ENCODE peak calls at places on chromosomes 5 and 9, in six cellular contexts. W is CD4-positive, CD25-positive, alpha-beta regulatory T cell; P is activated T-cell treated with anti-CD3 and anti-CD28 coated beads, Interleukin-2, amount 50 U/mL, for 4 hours; K is left cardiac atrium; S is nucleus accumbens; X is GM18507. G is an unnamed sample.

GRCh38 chr9:135952664-135953206 is 8.4 kb downstream of the UBAC1 start:
- DNase-seq in W (no peak), P (no peak), K (no peak), S (no peak), X (no peak), G (no peak)

GRCh38 chr5:93578813-93579560 is 2.0 kb downstream of the NR2F1-AS1 start:
- DNase-seq in W (no peak), P (no peak), K (peak), S (peak), X (no peak), G (no peak)

GRCh38 chr9:546797-547223 is 294.7 kb upstream of the DMRT1 start:
- DNase-seq in W (peak), P (no peak), K (no peak), S (no peak), X (no peak), G (no peak)

GRCh38 chr9:18666987-18667772 is 193.2 kb downstream of the ADAMTSL1 start:
- DNase-seq in W (no peak), P (no peak), K (no peak), S (no peak), X (no peak), G (no peak)

GRCh38 chr5:56269216-56269927 is 36.2 kb upstream of the ANKRD55 start:
- DNase-seq in W (peak), P (no peak), K (no peak), S (no peak), X (no peak), G (no peak)

GRCh38 chr9:13437898-13438297 is 158.4 kb upstream of the MPDZ start:
- DNase-seq in W (no peak), P (no peak), K (no peak), S (no peak), X (no peak), G (peak)

GRCh38 chr5:74311961-74312360 is 328.6 kb downstream of the ENC1 start:
- DNase-seq in W (no peak), P (no peak), K (peak), S (no peak), X (no peak), G (no peak)

GRCh38 chr5:171429543-171429910 is 10.1 kb downstream of the FGF18 start:
- DNase-seq in W (no peak), P (no peak), K (no peak), S (no peak), X (no peak), G (no peak)

GRCh38 chr5:157516626-157517325 is 56.8 kb downstream of the NIPAL4 start:
- DNase-seq in W (no peak), P (no peak), K (peak), S (no peak), X (no peak), G (peak)

GRCh38 chr9:131252120-131252519 is 24.2 kb downstream of the FAM78A start:
- DNase-seq in W (no peak), P (no peak), K (peak), S (no peak), X (no peak), G (peak)

GRCh38 chr5:187617-188451 is 3.5 kb upstream of the LRRC14B start:
- DNase-seq in W (no peak), P (no peak), K (peak), S (no peak), X (no peak), G (no peak)

GRCh38 chr5:71830626-71831539 is 111.8 kb downstream of the CARTPT start:
- DNase-seq in W (no peak), P (no peak), K (peak), S (peak), X (no peak), G (peak)

GRCh38 chr5:172766287-172767104 is 4.5 kb downstream of the DUSP1 start:
- DNase-seq in W (no peak), P (no peak), K (peak), S (peak), X (no peak), G (peak)

G was measured in heart left ventricle.